ENCODE peak calls at places on chromosomes 6 and 20, in four cellular contexts. D, C, R and U are unnamed samples.
A peak's percentile ranks its signal among the peaks of the same experiment; 100 is the strongest.

GRCh38 chr6:24981385-24981758 is 45.6 kb upstream of the RIPOR2 start:
- DNase-seq in D (no peak), C (no peak), R (no peak), U (no peak)

GRCh38 chr6:159212026-159212425 is 42.8 kb downstream of the FNDC1 start:
- DNase-seq in D (no peak), C (no peak), R (no peak), U (no peak)

GRCh38 chr20:49832632-49833327 is 20.2 kb downstream of the SLC9A8 start:
- DNase-seq in D (peak; percentile 34), C (no peak), R (no peak), U (no peak)

GRCh38 chr20:6707231-6707870 is 60.1 kb upstream of the BMP2 start:
- DNase-seq in D (no peak), C (no peak), R (no peak), U (no peak)

GRCh38 chr6:158564243-158565121 is 4.6 kb downstream of the TMEM181 start:
- DNase-seq in D (no peak), C (no peak), R (no peak), U (peak; percentile 23)

GRCh38 chr6:28757429-28758045 is 166.2 kb downstream of the TRIM27 start:
- DNase-seq in D (no peak), C (no peak), R (no peak), U (no peak)

GRCh38 chr6:162109466-162110040 is 618.0 kb downstream of the PRKN start:
- DNase-seq in D (no peak), C (no peak), R (no peak), U (no peak)

GRCh38 chr6:151240036-151240685 is 394 bp downstream of the AKAP12 start:
- DNase-seq in D (peak; percentile 85), C (peak; percentile 68), R (peak; percentile 51), U (no peak)

GRCh38 chr6:77324851-77325250 is 138.4 kb downstream of the HTR1B start:
- DNase-seq in D (peak; percentile 48), C (no peak), R (no peak), U (no peak)

GRCh38 chr20:1247689-1248088 is 18.4 kb upstream of the SNPH start:
- DNase-seq in D (no peak), C (no peak), R (no peak), U (no peak)

DNA sequence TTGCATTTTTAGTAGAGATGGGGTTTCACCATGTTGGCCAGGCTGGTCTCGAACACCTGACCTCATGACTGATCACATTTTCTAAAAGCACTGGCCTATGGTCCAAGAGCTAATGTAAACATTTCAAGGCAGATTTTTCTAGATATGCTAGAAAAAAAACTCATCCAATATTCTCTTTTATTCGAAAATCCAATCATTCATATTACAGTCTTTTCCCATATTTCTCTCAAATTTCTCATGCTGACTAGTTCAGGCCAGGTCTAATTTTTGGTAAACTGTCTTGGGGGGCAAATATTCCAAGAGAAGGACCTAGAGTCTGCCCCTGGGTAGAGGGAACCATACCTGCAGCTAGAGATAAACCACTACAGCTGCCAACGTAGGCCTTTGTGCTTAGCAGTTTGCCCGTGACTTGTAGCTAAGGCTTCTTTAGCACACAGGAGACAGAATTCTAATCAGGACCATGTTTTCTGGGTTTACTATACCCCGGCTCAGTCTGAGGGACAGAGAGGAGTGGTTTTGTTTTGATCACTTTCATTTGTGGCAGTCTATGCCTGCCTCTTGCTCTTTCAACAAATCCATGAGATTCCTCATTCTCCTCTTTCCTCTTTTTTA is 71.8 kb upstream of the CITED2 start:
- DNase-seq in D (no peak), C (no peak), R (no peak), U (no peak)
- H3K9me3 ChIP-seq in D (no peaks in the 10 kb centered on the region), C (no peaks in the 10 kb centered on the region), R (no peaks in the 10 kb centered on the region), U (no peaks in the 10 kb centered on the region)

DNA sequence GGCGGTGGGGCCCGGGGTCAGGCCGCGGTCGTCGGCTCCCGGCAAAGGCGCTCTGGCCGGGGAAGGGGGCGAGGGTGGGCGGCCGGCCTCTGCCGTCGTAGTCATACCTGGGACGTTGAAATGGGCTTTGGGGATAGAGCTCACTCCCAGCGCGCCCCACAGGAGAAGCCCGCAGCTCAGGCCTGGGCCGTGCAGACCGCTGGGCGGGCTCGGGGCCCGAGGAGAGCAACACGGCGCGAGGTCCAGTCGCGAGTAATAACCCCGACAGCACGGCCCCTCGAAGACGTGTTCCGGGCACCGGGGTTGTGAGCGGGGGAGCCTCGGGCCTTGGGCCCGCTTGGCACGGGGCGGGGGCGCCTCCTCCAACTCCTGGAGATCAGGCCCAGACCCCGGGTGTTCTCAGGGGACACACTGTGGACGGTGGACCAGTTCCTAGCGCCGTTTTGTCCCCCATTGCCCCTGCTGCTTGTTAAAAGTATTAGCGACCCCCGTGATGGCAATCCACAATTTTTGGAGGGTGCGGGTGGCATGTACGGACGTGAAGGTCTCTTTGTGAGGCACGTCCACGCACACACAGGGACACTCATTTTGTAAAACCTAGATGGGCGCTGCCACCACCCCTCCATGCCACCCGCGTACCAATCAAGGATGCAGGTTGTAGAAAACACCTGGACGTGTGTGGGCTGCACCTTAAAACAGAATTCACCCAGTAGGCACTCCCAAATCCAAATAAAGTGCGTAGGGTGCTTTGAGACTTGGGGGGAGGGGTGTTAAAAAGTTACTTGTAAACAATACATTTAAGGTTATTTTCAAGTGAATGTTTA is 11.0 kb downstream of the FOXC1 start:
- DNase-seq in D (no peak), C (peak; percentile 50), R (no peak), U (no peak)
- H3K4me1 ChIP-seq in D (peaks cover 21% of the 10 kb centered on the region), C (no peaks in the 10 kb centered on the region), R (no peaks in the 10 kb centered on the region), U (peaks cover 10% of the 10 kb centered on the region)

GRCh38 chr6:52213127-52213526 is 27.0 kb downstream of the IL17A start:
- DNase-seq in D (no peak), C (no peak), R (no peak), U (no peak)
- H3K9me3 ChIP-seq in D (no peaks in the 10 kb centered on the region), C (no peaks in the 10 kb centered on the region), R (no peaks in the 10 kb centered on the region), U (no peaks in the 10 kb centered on the region)

GRCh38 chr6:131286469-131287040 is 151.3 kb downstream of the AKAP7 start:
- DNase-seq in D (no peak), C (no peak), R (no peak), U (no peak)

GRCh38 chr6:131282417-131282816 is 147.2 kb downstream of the AKAP7 start:
- DNase-seq in D (no peak), C (no peak), R (no peak), U (no peak)

DNA sequence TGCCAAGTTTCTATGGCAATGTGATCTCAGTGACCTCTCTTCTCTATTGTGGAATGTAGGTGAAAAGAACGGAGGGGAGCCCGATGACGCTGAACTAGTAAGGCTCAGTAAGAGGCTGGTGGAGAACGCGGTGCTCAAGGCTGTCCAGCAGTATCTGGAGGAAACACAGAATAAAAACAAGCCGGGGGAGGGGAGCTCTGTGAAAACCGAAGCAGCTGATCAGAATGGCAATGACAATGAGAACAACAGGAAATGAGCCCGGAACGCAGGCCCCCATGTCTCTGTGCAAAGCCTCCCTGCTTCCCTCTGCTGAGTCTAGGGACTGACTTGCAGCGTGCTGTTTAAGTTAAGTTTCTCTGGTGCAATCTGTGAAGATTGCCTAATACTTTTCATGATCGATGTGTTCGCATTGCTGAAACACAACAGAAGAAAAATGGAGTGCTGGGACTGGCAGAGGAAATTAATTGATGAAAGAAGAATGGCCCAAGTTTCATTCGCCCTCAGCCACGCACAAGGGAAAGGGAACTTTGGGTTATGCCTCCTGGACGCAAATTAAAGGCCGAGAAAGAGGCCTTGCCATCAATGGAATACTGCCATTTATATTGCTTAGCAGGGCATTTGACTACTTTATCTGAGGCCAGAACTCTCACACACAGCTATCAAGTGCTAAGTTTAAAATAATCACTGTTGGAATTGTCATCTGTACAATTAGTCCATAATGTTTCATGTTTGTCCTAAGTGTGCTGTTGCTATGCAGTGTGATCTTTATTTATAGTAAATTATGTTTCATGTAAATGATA is 146.4 kb downstream of the AKAP7 start:
- DNase-seq in D (peak; percentile 43), C (no peak), R (no peak), U (peak; percentile 25)
- H3K4me1 ChIP-seq in D (peaks cover 5% of the 10 kb centered on the region), C (no peaks in the 10 kb centered on the region), R (no peaks in the 10 kb centered on the region), U (peaks cover 22% of the 10 kb centered on the region)

DNA sequence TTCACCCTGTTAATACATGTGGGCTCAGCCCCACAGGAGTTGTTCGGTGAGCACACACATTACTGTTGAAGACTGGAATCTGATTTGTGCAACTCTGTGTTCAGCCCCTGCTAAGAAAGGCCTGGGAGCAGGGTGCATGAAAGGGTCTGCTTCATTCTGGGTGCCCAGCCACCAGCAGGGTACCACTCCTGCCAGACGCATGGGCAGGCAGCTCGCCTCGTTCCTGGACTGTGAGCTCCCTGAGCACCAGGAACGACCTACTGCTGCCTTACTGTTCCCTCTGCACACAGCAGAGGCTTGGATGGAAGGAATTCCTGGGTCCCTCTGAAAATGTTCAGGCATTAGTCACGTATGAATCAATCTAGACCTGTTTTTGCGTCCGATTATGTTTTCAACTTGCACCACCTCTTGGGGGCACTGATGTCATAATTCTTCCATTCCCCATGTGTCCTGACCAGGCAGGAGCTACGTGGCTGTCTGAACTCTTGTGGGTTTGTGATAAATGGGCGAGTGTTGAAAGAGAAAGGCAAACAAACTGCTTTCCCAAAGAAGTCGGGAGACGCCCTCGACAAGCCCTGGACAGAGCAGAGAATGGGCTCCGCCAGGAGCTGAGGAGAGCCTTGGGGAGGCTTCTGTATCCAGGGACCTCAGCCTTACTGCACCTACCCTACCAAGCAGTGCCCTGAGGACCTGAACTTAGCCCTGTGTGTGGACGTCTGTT is 123.9 kb downstream of the LY86 start:
- DNase-seq in D (no peak), C (peak; percentile 66), R (no peak), U (no peak)
- H3K9me3 ChIP-seq in D (no peaks in the 10 kb centered on the region), C (no peaks in the 10 kb centered on the region), R (no peaks in the 10 kb centered on the region), U (no peaks in the 10 kb centered on the region)

GRCh38 chr20:9141070-9141469 is 72.2 kb downstream of the PLCB4 start:
- DNase-seq in D (no peak), C (no peak), R (no peak), U (no peak)
- H3K4me1 ChIP-seq in D (peaks cover 5% of the 10 kb centered on the region), C (no peaks in the 10 kb centered on the region), R (peaks cover 18% of the 10 kb centered on the region), U (no peaks in the 10 kb centered on the region)

GRCh38 chr6:48695872-48696271 is 584.9 kb upstream of the PTCHD4 start:
- DNase-seq in D (no peak), C (no peak), R (no peak), U (no peak)
- H3K9me3 ChIP-seq in D (peaks cover 37% of the 10 kb centered on the region), C (no peaks in the 10 kb centered on the region), R (peaks cover 1% of the 10 kb centered on the region), U (peaks cover 8% of the 10 kb centered on the region)

GRCh38 chr20:39534846-39535245 is 572.7 kb downstream of the DHX35 start:
- DNase-seq in D (no peak), C (no peak), R (no peak), U (no peak)

GRCh38 chr20:39533858-39534257 is 571.7 kb downstream of the DHX35 start:
- DNase-seq in D (no peak), C (no peak), R (no peak), U (no peak)

DNA sequence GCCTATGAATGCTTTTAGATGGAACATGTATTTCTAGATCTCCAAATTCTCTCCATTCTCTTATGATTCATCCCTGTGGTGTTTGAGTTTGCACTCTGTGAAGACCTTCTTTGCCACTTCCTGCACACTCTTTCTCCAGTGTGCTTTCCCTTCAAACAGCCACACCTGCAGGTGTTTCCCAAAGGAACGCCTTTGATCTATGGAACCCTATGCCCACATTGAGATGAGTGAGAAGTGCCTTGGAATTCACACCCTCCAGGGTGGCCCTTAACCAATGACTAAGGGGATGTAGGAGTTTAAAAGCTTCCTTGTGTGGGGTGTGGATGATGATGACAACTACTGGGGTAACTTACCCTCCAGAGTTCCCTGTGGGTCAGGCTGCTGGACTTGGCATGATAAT is 570.1 kb downstream of the DHX35 start:
- DNase-seq in D (no peak), C (no peak), R (no peak), U (no peak)
- H3K4me1 ChIP-seq in D (no peaks in the 10 kb centered on the region), C (no peaks in the 10 kb centered on the region), R (no peaks in the 10 kb centered on the region), U (no peaks in the 10 kb centered on the region)

GRCh38 chr20:22579711-22580697 is 4.4 kb downstream of the FOXA2 start:
- DNase-seq in D (no peak), C (peak; percentile 76), R (no peak), U (no peak)

GRCh38 chr20:22576733-22577514 is 7.4 kb downstream of the FOXA2 start:
- DNase-seq in D (no peak), C (peak; percentile 69), R (no peak), U (no peak)

GRCh38 chr20:22577515-22578220 is 6.7 kb downstream of the FOXA2 start:
- DNase-seq in D (no peak), C (peak; percentile 79), R (peak; percentile 70), U (no peak)

GRCh38 chr20:22578221-22579118 is 5.9 kb downstream of the FOXA2 start:
- DNase-seq in D (no peak), C (peak; percentile 84), R (peak; percentile 54), U (no peak)

GRCh38 chr20:22579119-22579427 is 5.3 kb downstream of the FOXA2 start:
- DNase-seq in D (no peak), C (peak; percentile 68), R (no peak), U (no peak)
- H3K9me3 ChIP-seq in D (no peaks in the 10 kb centered on the region), C (no peaks in the 10 kb centered on the region), R (no peaks in the 10 kb centered on the region), U (no peaks in the 10 kb centered on the region)